ENCODE peak calls at places on chromosomes 13 and 19, in four cellular contexts. S is Peyer's patch; L is CD8-positive, alpha-beta memory T cell; R is cardiac muscle cell. P is an unnamed sample.
A peak's percentile ranks its signal among the peaks of the same experiment; 100 is the strongest.

GRCh38 chr19:51108805-51109146 is 567 bp upstream of the CTU1 start:
- DNase-seq in S (no peak), L (no peak), R (no peak), P (no peak)

GRCh38 chr19:39870171-39870971 is 24.2 kb upstream of the FBL start:
- DNase-seq in S (peak; percentile 50), L (no peak), R (no peak), P (no peak)

GRCh38 chr19:51971624-51972023 is 15.0 kb downstream of the ZNF350 start:
- DNase-seq in S (no peak), L (no peak), R (peak; percentile 22), P (no peak)

GRCh38 chr13:39512687-39513086 is 90.3 kb downstream of the LHFPL6 start:
- DNase-seq in S (no peak), L (no peak), R (no peak), P (no peak)

GRCh38 chr19:20422216-20422615 is 143.4 kb downstream of the ZNF737 start:
- DNase-seq in S (no peak), L (no peak), R (no peak), P (no peak)

GRCh38 chr19:28333909-28334308 is 879.0 kb downstream of the UQCRFS1 start:
- DNase-seq in S (no peak), L (no peak), R (no peak), P (no peak)

GRCh38 chr13:109344552-109345157 is 441.7 kb downstream of the IRS2 start:
- DNase-seq in S (no peak), L (no peak), R (peak; percentile 36), P (no peak)

GRCh38 chr19:32890326-32890725 is 20.8 kb upstream of the SLC7A9 start:
- DNase-seq in S (no peak), L (no peak), R (no peak), P (no peak)

GRCh38 chr19:49271080-49271753 is 53.8 kb downstream of the SLC6A16 start:
- DNase-seq in S (no peak), L (no peak), R (no peak), P (no peak)

GRCh38 chr13:110447801-110448200 is 113.7 kb downstream of the RAB20 start:
- DNase-seq in S (no peak), L (no peak), R (no peak), P (no peak)

GRCh38 chr13:97026759-97027555 is 32.7 kb upstream of the OXGR1 start:
- DNase-seq in S (no peak), L (no peak), R (peak; percentile 50), P (no peak)

GRCh38 chr19:38686530-38686888 is 39.1 kb downstream of the ACTN4 start:
- DNase-seq in S (peak; percentile 62), L (no peak), R (no peak), P (no peak)

GRCh38 chr19:30696514-30696913 is 324.3 kb downstream of the ZNF536 start:
- DNase-seq in S (no peak), L (no peak), R (peak; percentile 32), P (no peak)

GRCh38 chr19:35955881-35956634 is 19.9 kb downstream of the LRFN3 start:
- DNase-seq in S (no peak), L (no peak), R (no peak), P (no peak)

GRCh38 chr19:35040826-35041547 is 534 bp upstream of the HPN start:
- DNase-seq in S (peak; percentile 74), L (no peak), R (peak; percentile 78), P (no peak)

GRCh38 chr19:7988307-7988706 is 17.1 kb downstream of the ELAVL1 start:
- DNase-seq in S (no peak), L (no peak), R (no peak), P (no peak)

DNA sequence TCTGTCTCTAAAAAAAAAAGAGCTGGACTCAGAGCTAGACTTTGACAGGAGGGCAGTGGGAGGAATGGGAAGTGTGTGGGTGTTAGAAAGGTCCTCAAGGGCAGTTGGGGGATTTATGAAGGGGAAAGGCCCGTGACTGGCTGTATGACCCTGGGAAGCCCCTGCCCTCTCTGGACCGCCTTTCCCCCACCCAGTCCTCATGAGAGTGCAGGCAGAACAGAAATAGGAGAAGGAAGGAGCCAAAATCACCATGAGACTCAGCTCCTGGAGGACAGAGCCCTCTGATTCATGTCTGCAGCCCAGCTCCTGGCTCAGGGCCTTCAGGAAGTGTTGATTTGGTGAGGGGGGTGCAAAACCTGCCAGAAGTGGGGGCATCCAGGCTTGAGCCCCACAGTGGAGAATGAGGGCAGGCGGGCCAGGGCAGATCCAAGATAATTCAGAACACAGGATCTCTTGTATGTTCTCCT is 8.7 kb upstream of the SMG9 start:
- DNase-seq in S (no peak), L (no peak), R (no peak), P (no peak)
- H3K27ac ChIP-seq in S (no peak overlapping the region), L (no peak overlapping the region), R (no peak overlapping the region), P (peak overlapping the region; percentile 52)

GRCh38 chr19:1783874-1784273 is 28.2 kb downstream of the ATP8B3 start:
- DNase-seq in S (no peak), L (no peak), R (no peak), P (no peak)
- H3K27me3 ChIP-seq in S (peaks cover 10% of the 10 kb centered on the region), L (peaks cover 17% of the 10 kb centered on the region), R (peaks cover 44% of the 10 kb centered on the region), P (peaks cover 36% of the 10 kb centered on the region)

GRCh38 chr19:18481505-18482222 is 40.2 kb downstream of the ELL start:
- DNase-seq in S (no peak), L (no peak), R (no peak), P (no peak)
- H3K27ac ChIP-seq in S (peak overlapping the region; percentile 21), L (peak overlapping the region; percentile 2), R (no peak overlapping the region), P (no peak overlapping the region)

DNA sequence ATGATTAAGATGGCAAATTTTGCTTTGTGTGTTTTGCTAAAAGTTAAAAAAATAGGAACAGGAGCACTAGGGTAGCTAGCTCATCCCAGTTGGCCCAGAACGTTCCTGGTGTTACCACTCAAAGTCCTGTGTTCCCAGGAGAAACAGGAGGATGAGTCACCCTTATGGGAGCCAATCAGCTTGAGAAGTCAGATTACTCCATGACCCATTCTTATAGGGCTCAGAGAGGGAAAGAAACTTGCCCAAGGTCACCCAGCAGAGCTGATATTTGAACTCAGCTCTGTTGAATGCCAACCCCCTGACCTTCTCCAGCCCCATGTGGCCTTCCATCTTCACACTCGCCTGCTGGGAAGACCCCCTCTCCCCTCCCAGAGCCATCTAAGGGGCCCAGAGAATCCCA is 13.0 kb downstream of the NMRK2 start:
- DNase-seq in S (no peak), L (no peak), R (peak; percentile 38), P (no peak)
- H3K27me3 ChIP-seq in S (no peaks in the 10 kb centered on the region), L (no peaks in the 10 kb centered on the region), R (no peaks in the 10 kb centered on the region), P (no peaks in the 10 kb centered on the region)

GRCh38 chr19:1151917-1152601 is 22.0 kb downstream of the SBNO2 start:
- DNase-seq in S (no peak), L (no peak), R (peak; percentile 72), P (no peak)
- H3K27ac ChIP-seq in S (peak overlapping the region; percentile 39), L (no peak overlapping the region), R (no peak overlapping the region), P (peak overlapping the region; percentile 11)

GRCh38 chr13:21014139-21014665 is 47.2 kb downstream of the LATS2 start:
- DNase-seq in S (no peak), L (no peak), R (no peak), P (no peak)
- H3K27me3 ChIP-seq in S (no peaks in the 10 kb centered on the region), L (no peaks in the 10 kb centered on the region), R (no peaks in the 10 kb centered on the region), P (no peaks in the 10 kb centered on the region)

DNA sequence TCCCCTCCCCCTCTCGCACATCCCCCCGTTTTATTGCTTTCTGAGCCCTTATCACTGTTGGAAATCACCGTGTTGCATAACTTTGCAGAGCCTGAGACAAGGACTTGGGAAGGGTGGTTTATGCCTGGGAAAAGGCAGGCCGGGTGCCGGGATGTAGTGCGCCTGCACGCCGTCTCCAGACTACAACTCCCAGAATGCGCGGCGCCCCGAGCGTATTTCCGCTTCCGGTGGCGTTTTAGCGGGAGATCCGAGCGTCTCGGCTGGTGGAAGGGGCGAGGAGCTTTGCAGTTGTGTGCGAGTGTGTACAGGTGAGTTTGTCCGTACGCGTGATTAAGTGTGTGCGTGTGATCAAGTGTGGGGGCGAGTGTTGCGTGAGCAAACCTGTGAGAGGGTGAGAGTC is 75.4 kb downstream of the PEG3 start:
- DNase-seq in S (peak; percentile 50), L (no peak), R (peak; percentile 25), P (no peak)
- H3K27ac ChIP-seq in S (no peak overlapping the region), L (no peak overlapping the region), R (no peak overlapping the region), P (no peak overlapping the region)